ENCODE peak calls at places on chromosomes 3 and 15, in six cellular contexts. One of them, this sample, is unnamed.

GRCh38 chr3:57160046-57160730 is 5.0 kb downstream of the IL17RD start:
- DNase-seq in thoracic aorta: no peak
- DNase-seq in ELR: no peak
- DNase-seq in HCEC 1CT: no peak
- DNase-seq in stimulated activated naive CD8-positive, alpha-beta T cell treated with anti-CD3 and anti-CD28 coated beads, Interleukin-15, amount 100 ng/mL, for 72 hours: no peak
- DNase-seq in lower leg skin: no peak
- DNase-seq in this sample: no peak

GRCh38 chr3:27679691-27680090 is 42.4 kb downstream of the EOMES start:
- DNase-seq in HCEC 1CT: no peak
- DNase-seq in lower leg skin: no peak
- DNase-seq in stimulated activated naive CD8-positive, alpha-beta T cell treated with anti-CD3 and anti-CD28 coated beads, Interleukin-15, amount 100 ng/mL, for 72 hours: no peak
- DNase-seq in ELR: no peak
- DNase-seq in thoracic aorta: no peak
- DNase-seq in this sample: no peak

GRCh38 chr15:51334011-51334426 is 4.4 kb downstream of the CYP19A1 start:
- DNase-seq in thoracic aorta: no peak
- DNase-seq in ELR: no peak
- DNase-seq in lower leg skin: no peak
- DNase-seq in HCEC 1CT: no peak
- DNase-seq in stimulated activated naive CD8-positive, alpha-beta T cell treated with anti-CD3 and anti-CD28 coated beads, Interleukin-15, amount 100 ng/mL, for 72 hours: no peak
- DNase-seq in this sample: no peak

GRCh38 chr15:70236306-70237103 is 138.8 kb upstream of the TLE3 start:
- DNase-seq in thoracic aorta: no peak
- DNase-seq in stimulated activated naive CD8-positive, alpha-beta T cell treated with anti-CD3 and anti-CD28 coated beads, Interleukin-15, amount 100 ng/mL, for 72 hours: peak
- DNase-seq in ELR: peak
- DNase-seq in lower leg skin: peak
- DNase-seq in HCEC 1CT: peak
- DNase-seq in this sample: peak

GRCh38 chr3:55484741-55485207 is 2.3 kb downstream of the WNT5A start:
- DNase-seq in HCEC 1CT: no peak
- DNase-seq in stimulated activated naive CD8-positive, alpha-beta T cell treated with anti-CD3 and anti-CD28 coated beads, Interleukin-15, amount 100 ng/mL, for 72 hours: no peak
- DNase-seq in lower leg skin: no peak
- DNase-seq in thoracic aorta: no peak
- DNase-seq in ELR: no peak
- DNase-seq in this sample: no peak

GRCh38 chr15:85813234-85813633 is 18.5 kb upstream of the KLHL25 start:
- DNase-seq in stimulated activated naive CD8-positive, alpha-beta T cell treated with anti-CD3 and anti-CD28 coated beads, Interleukin-15, amount 100 ng/mL, for 72 hours: no peak
- DNase-seq in ELR: no peak
- DNase-seq in HCEC 1CT: no peak
- DNase-seq in thoracic aorta: no peak
- DNase-seq in lower leg skin: no peak
- DNase-seq in this sample: no peak

GRCh38 chr3:106193876-106194275 is 325.1 kb upstream of the CBLB start:
- DNase-seq in ELR: no peak
- DNase-seq in lower leg skin: no peak
- DNase-seq in HCEC 1CT: no peak
- DNase-seq in stimulated activated naive CD8-positive, alpha-beta T cell treated with anti-CD3 and anti-CD28 coated beads, Interleukin-15, amount 100 ng/mL, for 72 hours: no peak
- DNase-seq in thoracic aorta: no peak
- DNase-seq in this sample: peak

GRCh38 chr3:99484871-99485270 is 153.5 kb upstream of the COL8A1 start:
- DNase-seq in lower leg skin: no peak
- DNase-seq in ELR: no peak
- DNase-seq in thoracic aorta: no peak
- DNase-seq in HCEC 1CT: peak
- DNase-seq in stimulated activated naive CD8-positive, alpha-beta T cell treated with anti-CD3 and anti-CD28 coated beads, Interleukin-15, amount 100 ng/mL, for 72 hours: no peak
- DNase-seq in this sample: no peak

This sample was measured in mammary epithelial cell.